ENCODE peak calls at places on chromosomes 7 and 10, in seven cellular contexts. X is stomach, F is fibroblast of the aortic adventitia, O is cardiac fibroblast, A is ascending aorta, Z is GM23338, Q is BE2C. C is an unnamed sample.
A peak's percentile ranks its signal among the peaks of the same experiment; 100 is the strongest.

GRCh38 chr10:7527468-7527867 is 116.6 kb upstream of the SFMBT2 start:
- DNase-seq in X (no peak), F (no peak), O (no peak), A (no peak), Z (no peak), Q (no peak), C (no peak)

GRCh38 chr7:132687981-132688383 is 111.7 kb upstream of the PLXNA4 start:
- DNase-seq in X (no peak), F (no peak), O (no peak), A (no peak), Z (no peak), Q (peak; percentile 96), C (no peak)

GRCh38 chr7:117606132-117606531 is 126.3 kb downstream of the CFTR start:
- DNase-seq in X (no peak), F (no peak), O (no peak), A (no peak), Z (no peak), Q (no peak), C (no peak)

GRCh38 chr7:44990520-44991023 is 9.4 kb upstream of the CCM2 start:
- DNase-seq in X (no peak), F (peak; percentile 97), O (peak; percentile 87), A (no peak), Z (no peak), Q (no peak), C (no peak)

GRCh38 chr7:29893351-29894005 is 87.2 kb downstream of the WIPF3 start:
- DNase-seq in X (no peak), F (no peak), O (no peak), A (no peak), Z (no peak), Q (no peak), C (no peak)

GRCh38 chr10:128859738-128860386 is 607.2 kb upstream of the MGMT start:
- DNase-seq in X (peak; percentile 44), F (no peak), O (peak; percentile 14), A (no peak), Z (peak; percentile 75), Q (peak; percentile 39), C (no peak)

GRCh38 chr7:158076215-158076614 is 511.4 kb downstream of the PTPRN2 start:
- DNase-seq in X (no peak), F (no peak), O (no peak), A (no peak), Z (no peak), Q (no peak), C (no peak)

GRCh38 chr7:132053871-132054270 is 497.4 kb upstream of the PODXL start:
- DNase-seq in X (no peak), F (no peak), O (no peak), A (no peak), Z (no peak), Q (no peak), C (no peak)

GRCh38 chr7:75842836-75843446 is 29.3 kb upstream of the CCL24 start:
- DNase-seq in X (peak; percentile 30), F (peak; percentile 87), O (peak; percentile 96), A (no peak), Z (no peak), Q (no peak), C (no peak)

GRCh38 chr7:3949226-3949625 is 648.2 kb downstream of the SDK1 start:
- DNase-seq in X (no peak), F (no peak), O (peak; percentile 7), A (peak; percentile 61), Z (no peak), Q (no peak), C (no peak)

GRCh38 chr10:101660268-101660667 is 34.7 kb downstream of the FBXW4 start:
- DNase-seq in X (no peak), F (no peak), O (no peak), A (no peak), Z (no peak), Q (no peak), C (no peak)

GRCh38 chr7:102289051-102289450 is 2.4 kb downstream of the SH2B2 start:
- DNase-seq in X (no peak), F (no peak), O (no peak), A (no peak), Z (no peak), Q (no peak), C (no peak)

GRCh38 chr7:22640269-22640668 is 86.7 kb upstream of the IL6 start:
- DNase-seq in X (no peak), F (no peak), O (no peak), A (no peak), Z (no peak), Q (no peak), C (no peak)

GRCh38 chr10:86363184-86363832 is 3.3 kb downstream of the GRID1 start:
- DNase-seq in X (peak; percentile 50), F (no peak), O (no peak), A (no peak), Z (peak; percentile 81), Q (no peak), C (no peak)
- TF ChIP-seq CTCF in X (no peak), F (no peak), O (no peak), A (no peak), Z (peak; percentile 45), Q (no peak), C (no peak)

GRCh38 chr7:27433581-27433980 is 191.0 kb downstream of the EVX1 start:
- DNase-seq in X (no peak), F (no peak), O (no peak), A (no peak), Z (peak; percentile 42), Q (no peak), C (no peak)

GRCh38 chr7:27431465-27431864 is 188.9 kb downstream of the EVX1 start:
- DNase-seq in X (no peak), F (no peak), O (no peak), A (no peak), Z (no peak), Q (no peak), C (no peak)

GRCh38 chr7:27435461-27435860 is 192.9 kb downstream of the EVX1 start:
- DNase-seq in X (no peak), F (no peak), O (peak; percentile 27), A (no peak), Z (no peak), Q (no peak), C (no peak)

GRCh38 chr7:27438878-27439589 is 196.4 kb downstream of the EVX1 start:
- DNase-seq in X (no peak), F (no peak), O (no peak), A (no peak), Z (no peak), Q (no peak), C (no peak)

GRCh38 chr7:27434729-27435400 is 192.3 kb downstream of the EVX1 start:
- DNase-seq in X (no peak), F (no peak), O (no peak), A (no peak), Z (peak; percentile 44), Q (no peak), C (no peak)
- TF ChIP-seq CTCF in X (no peak), F (peak; percentile 23), O (no peak), A (no peak), Z (peak; percentile 50), Q (peak; percentile 33), C (no peak)

DNA sequence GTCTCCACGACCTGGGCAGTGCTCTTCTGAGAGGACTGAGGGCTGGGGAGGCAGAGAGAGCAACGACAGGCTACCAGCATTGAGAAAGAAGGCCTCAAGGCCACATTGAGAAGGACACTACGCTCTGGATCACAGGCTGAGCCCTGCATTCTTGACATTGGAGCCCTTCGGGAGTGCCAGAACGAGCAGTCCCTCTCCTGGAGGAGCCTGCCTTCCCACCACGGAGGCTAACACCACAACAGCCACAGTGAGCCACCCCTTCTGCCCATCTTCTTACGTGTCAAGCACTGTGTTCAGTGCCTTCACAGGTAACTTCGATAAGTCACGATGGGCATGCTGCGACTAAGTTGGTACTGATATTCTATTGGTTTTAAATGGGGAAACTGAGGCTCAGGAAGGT is 267.8 kb downstream of the RPS24 start:
- DNase-seq in X (no peak), F (no peak), O (no peak), A (peak; percentile 62), Z (no peak), Q (no peak), C (no peak)
- TF ChIP-seq CTCF in X (no peak), F (no peak), O (no peak), A (no peak), Z (no peak), Q (no peak), C (no peak)

GRCh38 chr7:80916770-80917681 is 1.8 kb downstream of the SEMA3C start:
- DNase-seq in X (no peak), F (peak; percentile 83), O (peak; percentile 91), A (no peak), Z (peak; percentile 44), Q (no peak), C (no peak)
- TF ChIP-seq CTCF in X (no peak), F (peak; percentile 67), O (peak; percentile 41), A (no peak), Z (peak; percentile 61), Q (peak; percentile 69), C (no peak)

DNA sequence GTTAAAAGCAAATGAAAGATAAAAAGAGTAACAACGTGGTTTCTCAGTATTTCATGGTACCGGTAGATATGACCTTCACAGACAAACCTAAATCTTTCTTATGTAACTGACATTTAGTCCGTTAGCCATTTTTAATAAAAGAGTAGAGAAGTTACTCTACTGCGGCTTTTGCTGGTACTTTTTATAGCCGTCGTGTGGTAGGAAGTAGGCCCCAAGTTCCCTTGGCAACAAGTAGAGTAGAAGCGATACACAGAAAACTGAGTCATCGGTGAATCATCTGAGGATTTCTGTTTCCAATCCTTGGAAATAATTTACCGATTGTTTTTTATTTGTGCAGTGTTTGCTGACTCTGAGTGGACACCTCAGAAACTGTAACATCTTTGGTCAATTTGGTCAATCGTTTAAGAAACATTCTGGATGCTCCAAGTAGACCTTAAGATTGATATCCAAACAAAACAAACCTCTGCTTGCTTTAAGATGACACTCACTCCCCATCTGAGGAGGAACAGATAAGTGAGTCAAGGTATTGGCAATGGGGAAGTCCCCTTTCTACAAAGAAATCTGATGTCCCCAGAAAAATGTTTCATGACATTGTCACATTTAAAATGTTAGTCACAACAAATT is 63.9 kb upstream of the AHR start:
- DNase-seq in X (no peak), F (peak; percentile 90), O (peak; percentile 97), A (peak; percentile 71), Z (peak; percentile 2), Q (no peak), C (no peak)
- TF ChIP-seq CTCF in X (no peak), F (no peak), O (no peak), A (no peak), Z (no peak), Q (no peak), C (no peak)

DNA sequence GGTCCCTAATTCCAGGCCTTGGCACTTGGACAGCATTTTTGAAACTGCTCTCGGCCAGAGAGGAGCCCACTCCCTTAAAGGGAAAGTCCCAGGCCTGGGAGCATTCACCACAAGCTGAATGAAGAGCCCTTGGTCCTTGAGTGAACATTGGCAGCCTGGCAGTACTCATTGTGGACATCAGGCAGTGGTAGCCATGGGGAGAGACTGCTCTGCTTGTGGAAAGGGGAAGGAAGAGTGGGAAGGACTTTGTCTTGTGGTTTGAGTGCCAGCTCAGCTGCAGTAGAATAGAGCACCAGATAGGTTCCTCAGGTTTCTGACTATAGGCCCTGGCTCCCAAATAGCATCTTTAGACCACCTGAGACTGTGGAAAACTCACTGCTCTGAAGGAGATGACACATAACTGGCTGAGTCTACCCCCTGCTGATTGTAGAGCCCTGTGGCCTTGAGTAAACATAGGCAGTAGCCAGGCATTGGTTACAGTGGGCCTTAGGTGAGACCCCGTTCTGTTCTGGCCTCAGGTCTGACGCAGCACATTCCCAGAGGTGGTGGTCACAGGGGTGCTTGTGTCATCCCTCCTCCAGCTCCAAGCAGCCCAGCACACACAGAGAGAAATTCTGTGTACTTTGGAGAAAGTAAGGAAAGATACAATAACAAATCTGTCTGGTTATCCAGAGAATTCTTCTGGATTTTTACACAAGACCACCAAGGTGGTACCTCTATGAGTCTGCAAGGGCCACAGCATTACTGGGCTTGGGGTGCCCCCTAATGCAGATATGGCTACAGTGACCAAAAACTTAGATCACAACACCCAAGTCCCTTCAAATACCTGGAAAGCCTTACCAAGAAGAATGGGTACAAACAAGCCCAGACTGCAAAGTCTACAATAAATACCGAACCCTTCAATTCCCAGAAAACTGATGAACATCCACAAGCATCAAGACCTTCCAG is 153.8 kb downstream of the GNAI1 start:
- DNase-seq in X (no peak), F (peak; percentile 13), O (peak; percentile 72), A (no peak), Z (peak; percentile 36), Q (no peak), C (no peak)
- TF ChIP-seq CTCF in X (no peak), F (no peak), O (peak; percentile 12), A (no peak), Z (peak; percentile 72), Q (peak; percentile 26), C (no peak)